ENCODE peak calls at places on chromosomes 1 and 21, in five cellular contexts. Y is neural crest cell, D is endothelial cell, G is astrocyte of the cerebellum, K is heart left ventricle. N is an unnamed sample.

GRCh38 chr21:40671721-40672120 is 175.2 kb downstream of the DSCAM start:
- DNase-seq in Y (no peak), D (no peak), G (peak; percentile 36), K (no peak), N (no peak)

GRCh38 chr1:15523922-15524282 is at the start of gene CASP9:
- DNase-seq in Y (no peak), D (no peak), G (peak; percentile 27), K (no peak), N (no peak)

GRCh38 chr1:105914403-105914802 is 1142.1 kb upstream of the PRMT6 start:
- DNase-seq in Y (no peak), D (no peak), G (no peak), K (no peak), N (no peak)

GRCh38 chr1:210244746-210245367 is 12.3 kb downstream of the SERTAD4 start:
- DNase-seq in Y (no peak), D (no peak), G (no peak), K (no peak), N (no peak)

GRCh38 chr1:226708342-226708780 is 30.7 kb downstream of the ITPKB start:
- DNase-seq in Y (no peak), D (no peak), G (no peak), K (no peak), N (no peak)

GRCh38 chr1:210233495-210234253 is 1.1 kb downstream of the SERTAD4 start:
- DNase-seq in Y (peak; percentile 31), D (peak; percentile 49), G (peak; percentile 62), K (peak; percentile 52), N (peak; percentile 64)

GRCh38 chr1:63704443-63704842 is 69.4 kb upstream of the ROR1 start:
- DNase-seq in Y (no peak), D (no peak), G (no peak), K (no peak), N (no peak)

GRCh38 chr1:10667815-10668214 is 128.6 kb downstream of the CASZ1 start:
- DNase-seq in Y (no peak), D (no peak), G (no peak), K (no peak), N (peak; percentile 58)

GRCh38 chr1:43232071-43232470 is 37.7 kb upstream of the TMEM125 start:
- DNase-seq in Y (no peak), D (no peak), G (peak; percentile 51), K (no peak), N (no peak)

GRCh38 chr1:43622471-43622870 is 27.5 kb upstream of the KDM4A start:
- DNase-seq in Y (no peak), D (no peak), G (no peak), K (no peak), N (no peak)

GRCh38 chr21:33229099-33229775 is 501 bp upstream of the IFNAR2 start:
- DNase-seq in Y (no peak), D (no peak), G (no peak), K (no peak), N (no peak)

GRCh38 chr1:18278953-18279712 is 171.5 kb downstream of the IGSF21 start:
- DNase-seq in Y (no peak), D (no peak), G (no peak), K (no peak), N (no peak)

GRCh38 chr21:14414932-14415508 is 32.1 kb upstream of the HSPA13 start:
- DNase-seq in Y (no peak), D (no peak), G (no peak), K (no peak), N (no peak)

GRCh38 chr21:45980697-45981096 is 873 bp upstream of the COL6A1 start:
- DNase-seq in Y (no peak), D (no peak), G (no peak), K (no peak), N (no peak)

GRCh38 chr1:205271277-205271676 is 43.5 kb downstream of the TMCC2 start:
- DNase-seq in Y (no peak), D (no peak), G (no peak), K (peak; percentile 53), N (no peak)
- TF ChIP-seq CTCF in Y (no peak), D (no peak), G (no peak), K (peak; percentile 28), N (no peak)

GRCh38 chr1:153929433-153929825 is 6.7 kb upstream of the GATAD2B start:
- DNase-seq in Y (no peak), D (no peak), G (no peak), K (no peak), N (no peak)
- TF ChIP-seq CTCF in Y (no peak), D (no peak), G (no peak), K (no peak), N (no peak)

DNA sequence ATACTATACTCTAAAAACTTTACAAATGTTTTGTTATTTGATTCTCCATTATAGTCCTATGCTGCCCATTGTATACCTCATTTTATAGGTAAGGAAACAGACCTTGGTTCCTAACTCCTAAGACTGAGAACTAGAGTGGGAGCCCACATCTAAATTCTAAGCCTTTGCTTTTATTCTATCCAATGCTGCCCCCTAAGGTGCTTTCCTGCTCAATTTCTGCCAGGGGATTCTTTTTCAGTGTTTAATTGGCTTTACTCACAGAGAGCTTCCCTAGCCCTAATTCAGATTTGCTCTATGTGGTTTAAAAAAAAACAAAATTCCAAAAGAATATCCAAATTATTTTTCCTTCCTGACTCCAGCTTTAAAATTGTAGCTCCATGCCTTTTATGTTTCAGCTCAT is 64.5 kb downstream of the KIF14 start:
- DNase-seq in Y (no peak), D (peak; percentile 9), G (peak; percentile 5), K (no peak), N (no peak)
- TF ChIP-seq CTCF in Y (peak; percentile 26), D (no peak), G (peak; percentile 35), K (no peak), N (no peak)

DNA sequence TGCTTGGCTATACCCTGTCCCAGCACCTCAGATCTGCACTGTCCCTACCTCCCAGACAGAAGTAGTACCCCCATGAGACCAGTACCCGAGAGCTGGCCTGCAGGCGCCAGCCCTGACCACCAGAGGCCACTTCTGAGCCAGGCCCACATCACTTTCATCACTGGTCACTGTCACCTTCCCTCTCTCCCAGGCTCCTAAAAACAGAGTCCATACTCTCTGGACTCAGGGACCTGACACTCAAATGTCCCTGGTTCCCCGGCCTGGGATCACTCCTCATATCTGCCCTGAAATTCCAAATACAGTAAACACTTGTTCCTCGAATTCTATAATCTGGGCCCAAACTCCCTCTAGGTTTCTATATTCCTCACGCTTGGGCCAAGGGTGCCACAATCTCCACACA is 18.7 kb downstream of the TMEM53 start:
- DNase-seq in Y (peak; percentile 44), D (peak; percentile 49), G (no peak), K (no peak), N (peak; percentile 67)
- TF ChIP-seq CTCF in Y (peak; percentile 71), D (peak; percentile 58), G (peak; percentile 97), K (peak; percentile 49), N (peak; percentile 70)

N was measured in glutamatergic neuron.